ENCODE peak calls at places on chromosomes 16 and 17, in seven cellular contexts. E, P, L, S, J, H and A are unnamed samples.

GRCh38 chr17:1186214-1186820 is 6.5 kb upstream of the ABR start:
- DNase-seq in E (no peak), P (no peak), L (no peak), S (no peak), J (no peak), H (no peak), A (no peak)

GRCh38 chr17:66678827-66679226 is 156.1 kb upstream of the CACNG5 start:
- DNase-seq in E (no peak), P (no peak), L (no peak), S (no peak), J (no peak), H (no peak), A (no peak)

GRCh38 chr17:65750678-65751077 is 189.2 kb upstream of the AXIN2 start:
- DNase-seq in E (peak), P (no peak), L (peak), S (peak), J (no peak), H (peak), A (peak)

GRCh38 chr16:69073181-69073669 is 32.2 kb upstream of the HAS3 start:
- DNase-seq in E (peak), P (no peak), L (no peak), S (peak), J (no peak), H (no peak), A (peak)

GRCh38 chr17:19271751-19272357 is 34.7 kb downstream of the EPN2 start:
- DNase-seq in E (no peak), P (no peak), L (no peak), S (no peak), J (no peak), H (no peak), A (no peak)

GRCh38 chr17:39929657-39930407 is 2.3 kb downstream of the LRRC3C start:
- DNase-seq in E (no peak), P (no peak), L (no peak), S (peak), J (no peak), H (no peak), A (no peak)

GRCh38 chr16:57536306-57537193 is at the start of gene CCDC102A:
- DNase-seq in E (no peak), P (peak), L (no peak), S (no peak), J (peak), H (peak), A (no peak)

GRCh38 chr16:57271867-57272495 is 12.5 kb downstream of the PLLP start:
- DNase-seq in E (no peak), P (no peak), L (no peak), S (no peak), J (no peak), H (peak), A (no peak)

GRCh38 chr16:31354394-31355291 is at the start of gene ITGAX:
- DNase-seq in E (no peak), P (peak), L (peak), S (no peak), J (no peak), H (peak), A (no peak)

DNA sequence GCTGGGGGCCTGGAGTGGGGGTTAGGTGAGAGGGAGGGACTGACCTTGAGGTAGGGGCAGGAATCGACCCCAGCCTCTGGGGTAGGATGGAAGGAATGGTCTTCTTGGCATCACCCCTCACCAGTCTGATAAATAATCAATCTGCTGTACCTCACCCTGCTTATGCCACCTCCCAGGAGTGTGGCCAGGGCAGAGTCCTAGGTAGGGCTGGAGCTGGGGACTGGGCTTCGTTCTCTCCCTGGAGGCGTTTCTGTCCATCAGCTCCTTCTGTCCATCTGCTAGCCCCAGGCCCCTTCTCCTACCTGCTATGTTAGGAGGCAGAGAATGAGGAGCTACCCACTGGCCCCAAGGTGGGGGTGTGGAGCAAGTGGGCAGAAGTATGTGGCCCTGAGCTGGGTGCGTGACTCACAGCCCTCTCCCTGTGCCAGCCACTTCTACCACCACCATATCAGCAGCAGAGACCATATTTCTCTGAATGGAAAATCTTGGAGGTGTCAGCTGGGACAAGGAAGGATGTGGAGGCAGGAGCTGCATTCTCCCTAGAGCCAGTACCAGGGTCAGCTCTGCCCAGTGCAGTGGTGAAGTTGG is 12.7 kb downstream of the SEZ6 start:
- DNase-seq in E (no peak), P (no peak), L (no peak), S (no peak), J (no peak), H (no peak), A (no peak)
- TF ChIP-seq SIN3A in E (no peak), P (no peak), L (no peak), S (no peak), J (no peak), H (no peak), A (no peak)

DNA sequence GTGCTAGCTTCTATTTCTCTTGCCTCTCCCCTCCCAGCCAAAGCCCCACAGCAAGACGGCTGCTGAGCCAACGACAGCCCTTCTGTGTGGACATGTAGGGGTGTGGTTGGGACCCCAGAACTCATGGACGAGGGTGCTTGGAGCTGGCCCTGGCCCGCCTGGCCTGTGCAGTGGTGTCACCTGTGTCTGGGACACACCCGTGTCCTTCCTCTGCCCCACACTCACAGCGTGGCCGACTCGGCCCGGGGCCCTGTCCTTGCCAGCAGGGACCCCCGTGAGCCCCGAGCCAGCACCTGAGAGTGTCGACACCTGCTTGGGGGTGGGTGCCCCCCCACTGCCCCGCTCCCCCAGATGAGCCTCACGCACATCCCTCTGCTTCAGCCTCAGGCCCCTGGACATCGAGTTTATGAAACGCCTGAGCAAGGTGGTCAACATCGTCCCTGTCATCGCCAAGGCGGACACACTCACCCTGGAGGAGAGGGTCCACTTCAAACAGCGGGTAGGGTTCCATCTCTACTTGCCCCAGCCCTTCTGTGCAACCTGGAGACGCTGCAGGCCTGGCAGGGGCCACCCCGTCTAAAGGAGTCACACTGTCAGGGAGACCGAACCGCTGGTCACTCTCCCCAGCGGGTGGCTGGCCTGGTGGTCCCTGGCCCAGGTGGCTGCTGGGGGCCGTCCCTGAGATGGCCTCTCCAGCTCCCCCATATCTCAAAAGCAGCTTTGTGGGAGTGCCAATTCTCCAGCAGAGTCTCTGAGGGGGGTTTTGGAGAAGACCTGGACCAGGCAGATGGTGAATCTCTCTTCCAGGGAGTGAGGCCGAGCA is 349.8 kb downstream of the SEC14L1 start:
- DNase-seq in E (no peak), P (no peak), L (no peak), S (no peak), J (no peak), H (no peak), A (no peak)
- TF ChIP-seq SIN3A in E (no peak), P (no peak), L (no peak), S (no peak), J (no peak), H (no peak), A (no peak)

GRCh38 chr17:74715144-74715543 is 2.4 kb upstream of the CD300LF start:
- DNase-seq in E (no peak), P (peak), L (no peak), S (peak), J (no peak), H (no peak), A (no peak)
- TF ChIP-seq SIN3A in E (no peak), P (no peak), L (no peak), S (no peak), J (no peak), H (no peak), A (no peak)

DNA sequence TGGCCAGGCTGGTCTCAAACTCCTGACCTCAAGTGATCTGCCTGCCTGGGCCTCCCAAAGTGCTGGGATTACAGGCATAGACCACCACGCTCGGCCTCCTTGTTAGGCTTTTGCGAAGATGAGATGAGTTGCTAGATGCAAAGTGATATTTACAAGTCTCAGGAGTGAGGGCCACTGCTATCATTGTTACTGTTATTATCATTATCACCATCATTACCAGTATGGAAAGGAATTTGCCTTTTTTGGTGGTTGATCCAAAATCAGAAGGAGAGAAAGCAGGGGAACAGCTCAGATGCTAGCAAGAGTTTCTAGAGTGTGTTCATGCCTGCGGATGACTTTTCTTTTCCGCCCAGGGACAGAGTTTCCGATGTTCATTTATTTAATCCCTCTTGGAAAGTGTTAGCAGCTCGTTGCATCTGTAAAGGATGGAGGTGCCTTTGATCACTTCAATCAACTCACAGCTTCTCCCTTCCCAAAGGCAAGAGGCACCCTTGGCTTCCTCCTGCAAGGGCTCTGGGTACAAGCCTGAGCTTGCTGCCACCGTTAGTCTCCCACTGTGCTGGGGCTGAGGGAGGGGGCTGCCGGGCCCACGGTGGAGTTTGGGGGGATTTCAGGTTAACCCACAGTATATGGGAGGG is 21.6 kb downstream of the ITPRIPL2 start:
- DNase-seq in E (no peak), P (no peak), L (no peak), S (no peak), J (no peak), H (no peak), A (no peak)
- TF ChIP-seq SIN3A in E (no peak), P (no peak), L (no peak), S (no peak), J (no peak), H (no peak), A (no peak)

GRCh38 chr16:74872302-74872701 is 97.7 kb upstream of the FA2H start:
- DNase-seq in E (no peak), P (no peak), L (no peak), S (no peak), J (no peak), H (no peak), A (no peak)

GRCh38 chr16:74877706-74878105 is 103.1 kb upstream of the FA2H start:
- DNase-seq in E (no peak), P (no peak), L (no peak), S (no peak), J (no peak), H (no peak), A (no peak)

GRCh38 chr16:74874123-74874522 is 99.5 kb upstream of the FA2H start:
- DNase-seq in E (no peak), P (no peak), L (no peak), S (no peak), J (no peak), H (no peak), A (no peak)

GRCh38 chr16:74871608-74872007 is 97.0 kb upstream of the FA2H start:
- DNase-seq in E (no peak), P (no peak), L (no peak), S (no peak), J (peak), H (no peak), A (no peak)

DNA sequence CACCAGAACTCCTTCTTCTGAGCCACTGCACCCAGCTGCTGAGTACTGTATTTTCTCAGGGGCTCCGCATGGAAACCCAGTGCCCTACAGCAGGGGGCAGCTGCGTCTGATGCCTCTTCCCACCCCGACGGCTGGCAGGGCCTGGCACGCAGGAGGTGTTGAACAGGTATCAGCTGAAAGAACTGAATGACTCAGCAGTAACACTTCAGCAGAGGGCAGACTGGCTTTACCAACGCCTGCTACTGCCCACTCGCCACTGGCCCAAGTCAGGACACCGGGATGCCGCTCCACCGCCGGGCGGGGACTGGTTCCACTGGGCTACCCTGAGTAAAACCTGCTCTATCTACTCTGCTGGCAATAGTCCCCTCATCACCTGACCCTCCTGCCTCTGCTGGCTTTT is 100.3 kb upstream of the FA2H start:
- DNase-seq in E (no peak), P (no peak), L (no peak), S (no peak), J (no peak), H (no peak), A (no peak)
- TF ChIP-seq SIN3A in E (no peak), P (no peak), L (no peak), S (no peak), J (no peak), H (no peak), A (no peak)

GRCh38 chr17:75844530-75845057 is 390 bp upstream of the UNC13D start:
- DNase-seq in E (peak), P (peak), L (no peak), S (peak), J (no peak), H (peak), A (no peak)
- TF ChIP-seq SIN3A in E (no peak), P (no peak), L (no peak), S (no peak), J (no peak), H (no peak), A (no peak)

GRCh38 chr17:31004160-31004559 is 33.3 kb downstream of the RNF135 start:
- DNase-seq in E (no peak), P (no peak), L (no peak), S (no peak), J (no peak), H (no peak), A (no peak)

GRCh38 chr17:31003225-31003866 is 32.5 kb downstream of the RNF135 start:
- DNase-seq in E (no peak), P (no peak), L (no peak), S (no peak), J (no peak), H (no peak), A (no peak)

GRCh38 chr17:31007695-31008373 is 37.0 kb downstream of the RNF135 start:
- DNase-seq in E (no peak), P (no peak), L (no peak), S (no peak), J (no peak), H (no peak), A (no peak)

GRCh38 chr17:31013844-31014243 is 43.0 kb downstream of the RNF135 start:
- DNase-seq in E (no peak), P (no peak), L (no peak), S (no peak), J (no peak), H (no peak), A (no peak)

GRCh38 chr17:31008374-31009035 is 37.7 kb downstream of the RNF135 start:
- DNase-seq in E (no peak), P (no peak), L (no peak), S (no peak), J (peak), H (no peak), A (no peak)
- TF ChIP-seq SIN3A in E (no peak), P (no peak), L (no peak), S (no peak), J (no peak), H (no peak), A (peak)

DNA sequence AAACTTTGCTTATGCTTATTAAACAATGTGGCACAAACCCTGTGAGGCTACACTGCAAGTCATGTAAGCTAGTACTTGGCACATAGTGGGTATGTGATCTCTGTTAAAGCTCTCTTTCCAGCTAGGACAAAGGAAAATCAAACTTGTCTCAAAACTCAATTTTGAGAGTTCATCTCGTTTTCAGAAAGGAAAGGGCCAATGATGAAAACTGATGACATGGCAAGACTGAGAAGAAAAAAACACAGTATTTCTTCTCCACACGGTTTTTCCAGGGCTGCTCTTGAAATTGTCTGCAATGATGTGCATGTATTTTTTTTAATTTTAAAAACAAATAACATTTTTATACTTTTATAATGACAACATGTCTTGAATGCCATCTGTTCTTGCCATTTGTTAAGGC is 389.8 kb downstream of the CA10 start:
- DNase-seq in E (no peak), P (no peak), L (no peak), S (no peak), J (no peak), H (no peak), A (no peak)
- TF ChIP-seq SIN3A in E (no peak), P (no peak), L (no peak), S (no peak), J (no peak), H (no peak), A (no peak)

DNA sequence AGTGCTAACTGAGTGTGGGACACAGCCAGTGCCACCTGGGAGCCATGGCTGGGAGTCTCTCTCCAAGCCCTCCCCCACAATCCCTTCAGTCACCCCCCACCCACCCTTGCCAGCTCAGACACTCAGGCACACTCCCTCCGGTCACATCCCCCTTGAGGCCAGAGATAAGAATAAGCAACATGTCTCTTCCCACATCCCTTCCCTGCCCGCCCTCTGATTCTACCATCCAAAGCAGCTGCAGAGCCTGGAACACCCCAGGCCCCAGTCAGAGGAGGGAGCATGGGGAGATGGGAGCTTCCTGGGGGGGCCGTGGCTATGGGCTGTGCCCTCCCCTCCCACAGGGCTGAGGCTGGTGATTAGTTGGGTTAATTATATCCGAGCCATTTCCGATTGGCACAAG is 28.8 kb upstream of the MEIOC start:
- DNase-seq in E (no peak), P (no peak), L (no peak), S (no peak), J (no peak), H (peak), A (no peak)
- TF ChIP-seq SIN3A in E (no peak), P (no peak), L (no peak), S (no peak), J (no peak), H (no peak), A (no peak)

DNA sequence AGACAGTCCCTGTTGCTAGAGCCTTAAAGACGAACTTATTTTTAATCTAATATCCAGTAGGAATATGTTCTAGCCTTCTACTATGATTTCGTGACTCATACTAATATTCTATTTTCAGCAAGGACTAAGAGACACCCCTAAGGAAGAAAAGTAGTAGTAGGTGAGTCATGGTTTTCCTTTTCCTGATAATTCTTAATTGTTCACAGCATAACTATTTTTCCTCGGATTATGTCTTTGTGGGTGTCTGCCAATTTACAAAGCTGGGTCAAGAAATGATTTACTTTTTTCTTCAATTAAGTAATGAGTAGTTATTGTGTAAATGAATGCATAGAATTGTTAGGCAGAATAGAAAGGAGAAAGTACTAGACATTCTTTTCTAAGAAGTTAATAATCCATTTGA is 292.2 kb downstream of the TOX3 start:
- DNase-seq in E (no peak), P (no peak), L (no peak), S (no peak), J (no peak), H (no peak), A (no peak)
- TF ChIP-seq SIN3A in E (no peak), P (no peak), L (no peak), S (no peak), J (no peak), H (no peak), A (no peak)